ENCODE peak calls at places on chromosomes 4 and X, in four cellular contexts. N is B cell, Y is heart left ventricle, P is dorsolateral prefrontal cortex. L is an unnamed sample.
A peak's percentile ranks its signal among the peaks of the same experiment; 100 is the strongest.

GRCh38 chr4:68218044-68218443 is 27.4 kb downstream of the TMPRSS11B start:
- DNase-seq in N (no peak), Y (no peak), P (no peak), L (no peak)

GRCh38 chr4:1293981-1294380 is 4.3 kb downstream of the MAEA start:
- DNase-seq in N (no peak), Y (no peak), P (no peak), L (no peak)

GRCh38 chr4:33746979-33747378 is 2497.3 kb downstream of the ARAP2 start:
- DNase-seq in N (peak; percentile 2), Y (no peak), P (no peak), L (no peak)

GRCh38 chrX:109716431-109717028 is 16.5 kb downstream of the ACSL4 start:
- DNase-seq in N (no peak), Y (no peak), P (no peak), L (no peak)

GRCh38 chr4:140243345-140243753 is 89.4 kb upstream of the MAML3 start:
- DNase-seq in N (peak; percentile 69), Y (no peak), P (no peak), L (no peak)

GRCh38 chrX:133781174-133781573 is 204.2 kb downstream of the GPC3 start:
- DNase-seq in N (no peak), Y (no peak), P (no peak), L (no peak)

GRCh38 chrX:41600266-41600665 is 88.5 kb upstream of the GPR34 start:
- DNase-seq in N (no peak), Y (no peak), P (no peak), L (no peak)

GRCh38 chrX:21691512-21692018 is 33.4 kb upstream of the KLHL34 start:
- DNase-seq in N (no peak), Y (no peak), P (no peak), L (no peak)

GRCh38 chrX:20477836-20478532 is 211.3 kb upstream of the RPS6KA3 start:
- DNase-seq in N (no peak), Y (no peak), P (no peak), L (no peak)

DNA sequence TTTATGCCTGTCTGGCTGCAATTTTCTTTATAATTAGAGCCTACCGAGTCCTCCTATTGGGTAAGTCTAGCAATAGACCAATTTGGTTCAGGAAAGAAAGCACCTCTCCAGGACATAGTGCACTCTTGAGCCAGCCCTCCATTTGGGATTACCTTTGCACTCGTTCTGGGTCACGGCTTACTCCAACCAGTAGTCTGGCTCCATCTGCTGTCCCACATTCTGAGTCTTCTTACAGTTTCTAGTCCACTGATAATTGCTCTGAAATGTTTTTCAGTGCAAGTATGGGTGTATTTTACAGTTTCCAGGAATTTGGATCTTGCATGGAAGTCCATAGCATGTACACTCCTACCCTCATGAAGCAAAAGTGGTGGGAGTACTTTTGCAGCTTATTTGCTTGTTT is 34.8 kb upstream of the USP51 start:
- DNase-seq in N (no peak), Y (no peak), P (no peak), L (no peak)
- TF ChIP-seq CTCF in N (no peak), Y (no peak), P (peak; percentile 13), L (no peak)

GRCh38 chr4:61740950-61741638 is 541.0 kb downstream of the ADGRL3 start:
- DNase-seq in N (no peak), Y (no peak), P (no peak), L (no peak)
- TF ChIP-seq CTCF in N (no peak), Y (no peak), P (peak; percentile 36), L (no peak)

DNA sequence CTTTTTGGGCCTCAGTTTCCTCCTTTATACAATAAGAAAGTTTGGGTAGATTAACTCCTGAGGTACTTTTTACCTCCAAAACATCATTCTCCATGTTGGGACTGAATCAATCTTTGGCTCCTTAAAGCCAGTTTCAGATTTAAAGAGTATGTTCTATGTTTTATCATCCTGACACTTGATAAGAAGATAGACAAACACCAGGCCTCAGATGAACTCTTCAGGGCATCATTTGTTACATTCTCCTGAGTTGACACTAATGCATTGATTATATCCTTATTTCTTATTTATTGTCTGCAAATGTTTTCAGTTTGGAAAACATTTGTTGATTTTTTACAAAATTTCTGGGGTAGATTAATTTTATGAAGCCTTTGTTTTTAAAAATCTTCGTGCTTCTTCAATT is 102.7 kb upstream of the CCSER1 start:
- DNase-seq in N (no peak), Y (no peak), P (no peak), L (no peak)
- TF ChIP-seq CTCF in N (no peak), Y (no peak), P (no peak), L (no peak)

GRCh38 chr4:102420563-102421221 is 75.4 kb upstream of the SLC39A8 start:
- DNase-seq in N (no peak), Y (no peak), P (no peak), L (no peak)
- TF ChIP-seq CTCF in N (no peak), Y (no peak), P (no peak), L (no peak)

GRCh38 chrX:40172169-40172979 is 74.6 kb upstream of the BCOR start:
- DNase-seq in N (peak; percentile 44), Y (peak; percentile 86), P (peak; percentile 58), L (no peak)
- TF ChIP-seq CTCF in N (no peak), Y (no peak), P (no peak), L (no peak)

DNA sequence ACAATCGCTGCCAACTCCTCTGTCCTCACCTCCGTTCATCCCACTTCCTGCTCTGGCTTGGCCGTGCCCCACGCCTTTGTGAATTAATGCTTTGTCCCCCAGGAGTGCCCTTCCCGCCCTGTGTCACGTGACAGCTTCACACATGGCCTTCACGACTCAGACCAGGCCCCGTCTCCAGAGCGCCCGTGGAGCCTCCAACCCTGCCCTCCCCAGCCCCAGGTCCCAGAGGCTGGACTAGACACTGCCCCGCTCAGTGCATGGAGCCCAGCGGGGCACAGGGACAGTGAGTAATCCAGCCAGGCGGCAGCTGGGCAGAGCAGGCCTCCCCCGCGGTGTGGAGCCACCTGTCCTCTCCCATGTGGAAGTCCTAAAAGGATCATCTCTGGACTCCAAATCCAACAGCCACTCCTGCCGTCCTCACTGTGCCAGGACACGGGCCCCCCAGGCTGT is 7.4 kb downstream of the ADRA2C start:
- DNase-seq in N (no peak), Y (no peak), P (no peak), L (no peak)
- TF ChIP-seq CTCF in N (no peak), Y (no peak), P (no peak), L (no peak)

DNA sequence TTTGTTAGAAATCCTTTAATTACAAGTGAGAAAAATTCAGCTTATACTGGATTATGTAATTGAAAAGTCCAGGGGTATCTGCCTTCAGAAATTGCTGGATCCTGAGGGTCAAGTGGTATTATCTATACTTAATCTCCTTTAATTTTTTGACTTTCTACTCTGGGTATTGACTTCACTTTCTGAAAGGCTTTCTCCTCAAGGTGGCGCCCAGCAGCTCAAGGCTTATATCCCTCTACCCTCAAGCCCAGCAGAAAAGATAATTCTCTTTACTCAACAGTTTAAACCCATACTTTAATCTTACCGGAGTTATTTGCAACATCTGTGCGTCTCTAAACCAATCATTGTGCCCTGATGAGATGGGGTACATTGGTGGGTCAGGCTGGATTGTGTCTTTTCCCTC is 129.5 kb downstream of the LARP7 start:
- DNase-seq in N (no peak), Y (no peak), P (no peak), L (no peak)
- TF ChIP-seq CTCF in N (no peak), Y (no peak), P (no peak), L (no peak)